ENCODE peak calls at places on chromosomes 4 and X, in six cellular contexts. One of them, this sample, is unnamed.

GRCh38 chr4:158896459-158897238 is 127.8 kb downstream of the FNIP2 start:
- DNase-seq in hepatic stellate cell: no peak
- DNase-seq in HTR-8/SVneo: no peak
- DNase-seq in activated gamma-delta T cell treated with Interleukin-2 at 50 U/mL for 16 hours: no peak
- DNase-seq in Kasumi-1: no peak
- DNase-seq in adipocyte: no peak
- DNase-seq in this sample: no peak

GRCh38 chr4:74376888-74377483 is 12.0 kb downstream of the EREG start:
- DNase-seq in hepatic stellate cell: peak
- DNase-seq in HTR-8/SVneo: peak
- DNase-seq in activated gamma-delta T cell treated with Interleukin-2 at 50 U/mL for 16 hours: no peak
- DNase-seq in Kasumi-1: peak
- DNase-seq in adipocyte: peak
- DNase-seq in this sample: no peak

GRCh38 chr4:156560701-156561100 is 410.9 kb downstream of the PDGFC start:
- DNase-seq in hepatic stellate cell: no peak
- DNase-seq in HTR-8/SVneo: no peak
- DNase-seq in activated gamma-delta T cell treated with Interleukin-2 at 50 U/mL for 16 hours: no peak
- DNase-seq in Kasumi-1: peak
- DNase-seq in adipocyte: no peak
- DNase-seq in this sample: no peak

GRCh38 chrX:15916704-15917084 is 62.1 kb upstream of the AP1S2 start:
- DNase-seq in hepatic stellate cell: no peak
- DNase-seq in HTR-8/SVneo: no peak
- DNase-seq in activated gamma-delta T cell treated with Interleukin-2 at 50 U/mL for 16 hours: no peak
- DNase-seq in Kasumi-1: no peak
- DNase-seq in adipocyte: no peak
- DNase-seq in this sample: no peak

GRCh38 chr4:122045533-122045932 is 93.7 kb upstream of the TRPC3 start:
- DNase-seq in hepatic stellate cell: peak
- DNase-seq in HTR-8/SVneo: peak
- DNase-seq in activated gamma-delta T cell treated with Interleukin-2 at 50 U/mL for 16 hours: no peak
- DNase-seq in Kasumi-1: no peak
- DNase-seq in adipocyte: peak
- DNase-seq in this sample: no peak

GRCh38 chr4:4868506-4869379 is 9.3 kb downstream of the MSX1 start:
- DNase-seq in hepatic stellate cell: no peak
- DNase-seq in HTR-8/SVneo: no peak
- DNase-seq in activated gamma-delta T cell treated with Interleukin-2 at 50 U/mL for 16 hours: no peak
- DNase-seq in Kasumi-1: no peak
- DNase-seq in adipocyte: no peak
- DNase-seq in this sample: no peak

GRCh38 chrX:41634284-41634683 is 54.5 kb upstream of the GPR34 start:
- DNase-seq in hepatic stellate cell: peak
- DNase-seq in HTR-8/SVneo: no peak
- DNase-seq in activated gamma-delta T cell treated with Interleukin-2 at 50 U/mL for 16 hours: no peak
- DNase-seq in Kasumi-1: peak
- DNase-seq in adipocyte: no peak
- DNase-seq in this sample: no peak

GRCh38 chr4:38868055-38868965 is 704 bp downstream of the FAM114A1 start:
- DNase-seq in hepatic stellate cell: peak
- DNase-seq in HTR-8/SVneo: no peak
- DNase-seq in activated gamma-delta T cell treated with Interleukin-2 at 50 U/mL for 16 hours: no peak
- DNase-seq in Kasumi-1: no peak
- DNase-seq in adipocyte: peak
- DNase-seq in this sample: no peak

GRCh38 chr4:757111-757510 is 51.5 kb downstream of the PCGF3 start:
- DNase-seq in hepatic stellate cell: no peak
- DNase-seq in HTR-8/SVneo: no peak
- DNase-seq in activated gamma-delta T cell treated with Interleukin-2 at 50 U/mL for 16 hours: no peak
- DNase-seq in Kasumi-1: no peak
- DNase-seq in adipocyte: no peak
- DNase-seq in this sample: no peak

This sample was measured in omental fat pad.